ENCODE peak calls at places on chromosomes 7 and 10, in nine cellular contexts. N, E, I, B, P, D, F, A and L are unnamed samples.

GRCh38 chr10:131701131-131701947 is 199.5 kb upstream of the PPP2R2D start:
- DNase-seq in B (peak), A (no peak), I (no peak), N (no peak), E (no peak), P (peak), D (no peak), F (no peak), L (no peak)

GRCh38 chr10:106955133-106955532 is 209.4 kb downstream of the SORCS1 start:
- DNase-seq in F (no peak), E (no peak), P (no peak), D (no peak), A (no peak), B (no peak), N (no peak), I (no peak), L (no peak)

GRCh38 chr10:96632974-96633373 is 46.2 kb upstream of the TM9SF3 start:
- DNase-seq in N (no peak), B (no peak), F (peak), D (no peak), E (peak), A (no peak), I (no peak), P (peak), L (peak)

GRCh38 chr7:147861058-147861716 is 729.4 kb upstream of the C7orf33 start:
- DNase-seq in A (no peak), I (no peak), F (no peak), D (no peak), B (no peak), P (no peak), N (no peak), E (no peak), L (no peak)

GRCh38 chr10:125263551-125263950 is 103.2 kb upstream of the CTBP2 start:
- DNase-seq in A (no peak), N (no peak), E (no peak), F (peak), I (peak), P (peak), D (peak), B (no peak), L (no peak)

GRCh38 chr7:106345421-106346166 is 60.8 kb upstream of the NAMPT start:
- DNase-seq in B (no peak), E (no peak), A (peak), P (no peak), N (no peak), D (no peak), F (no peak), I (peak), L (no peak)

GRCh38 chr10:126122856-126123255 is 226.5 kb downstream of the FANK1 start:
- DNase-seq in I (no peak), D (no peak), N (no peak), F (no peak), P (no peak), B (no peak), E (no peak), A (no peak), L (no peak)

GRCh38 chr10:97842658-97843295 is 6.9 kb upstream of the GOLGA7B start:
- DNase-seq in B (no peak), D (no peak), N (no peak), E (no peak), F (no peak), P (no peak), I (peak), A (peak), L (no peak)

GRCh38 chr10:69624245-69624786 is 5.7 kb upstream of the FAM241B start:
- DNase-seq in F (no peak), N (no peak), P (no peak), B (no peak), D (no peak), A (no peak), I (no peak), E (no peak), L (no peak)

GRCh38 chr7:87154569-87154968 is 2.3 kb downstream of the DMTF1 start:
- DNase-seq in N (no peak), B (no peak), F (no peak), P (no peak), D (no peak), E (no peak), A (no peak), I (no peak), L (no peak)

GRCh38 chr7:134565643-134566136 is 16.8 kb downstream of the AKR1B15 start:
- DNase-seq in I (no peak), E (peak), B (no peak), N (no peak), D (no peak), P (no peak), F (no peak), A (no peak), L (no peak)

GRCh38 chr7:67551027-67551426 is 554.4 kb downstream of the TYW1 start:
- DNase-seq in A (no peak), P (no peak), B (no peak), N (no peak), D (no peak), F (no peak), I (no peak), E (no peak), L (no peak)

GRCh38 chr10:7667262-7668141 is 736 bp upstream of the ITIH5 start:
- DNase-seq in N (no peak), B (peak), P (peak), D (no peak), I (no peak), A (no peak), E (no peak), F (no peak), L (no peak)

GRCh38 chr10:51743146-51743545 is 43.8 kb upstream of the CSTF2T start:
- DNase-seq in B (no peak), E (no peak), I (no peak), N (no peak), F (no peak), D (no peak), A (no peak), P (peak), L (no peak)

GRCh38 chr7:155959894-155960293 is 147.6 kb upstream of the SHH start:
- DNase-seq in D (peak), A (no peak), P (peak), I (no peak), N (no peak), E (no peak), F (peak), B (no peak), L (no peak)